ENCODE peak calls at places on chromosomes 12 and 14, in four cellular contexts. G is HEK293T, J is HepG2, T is GM12878. V is an unnamed sample.

GRCh38 chr12:63804746-63805145 is 25.0 kb downstream of the RXYLT1 start:
- DNase-seq in G (no peak), J (no peak), T (no peak), V (no peak)

GRCh38 chr12:53102883-53103807 is at the start of gene SOAT2:
- DNase-seq in G (peak), J (peak), T (peak), V (peak)

GRCh38 chr12:115694564-115694963 is 582.9 kb downstream of the MED13L start:
- DNase-seq in G (no peak), J (no peak), T (no peak), V (no peak)

GRCh38 chr12:4286771-4287317 is 13.3 kb downstream of the CCND2 start:
- DNase-seq in G (no peak), J (no peak), T (no peak), V (no peak)

GRCh38 chr12:28830491-28830890 is 318.6 kb upstream of the FAR2 start:
- DNase-seq in G (no peak), J (no peak), T (no peak), V (no peak)

GRCh38 chr12:10409387-10409786 is at the start of gene KLRC4:
- DNase-seq in G (no peak), J (no peak), T (no peak), V (peak)

GRCh38 chr12:131072446-131073230 is 118.9 kb downstream of the ADGRD1 start:
- DNase-seq in G (no peak), J (no peak), T (no peak), V (no peak)

GRCh38 chr12:54824402-54824801 is 29.9 kb upstream of the MUCL1 start:
- DNase-seq in G (no peak), J (no peak), T (no peak), V (no peak)

GRCh38 chr14:35829449-35829848 is 3.3 kb downstream of the BRMS1L start:
- DNase-seq in G (no peak), J (no peak), T (no peak), V (no peak)

GRCh38 chr12:121894633-121895032 is 6.0 kb downstream of the PSMD9 start:
- DNase-seq in G (no peak), J (peak), T (no peak), V (no peak)

GRCh38 chr12:85821759-85822158 is 14.4 kb downstream of the RASSF9 start:
- DNase-seq in G (no peak), J (peak), T (no peak), V (no peak)

GRCh38 chr12:93847517-93848452 is 170.6 kb downstream of the CRADD start:
- DNase-seq in G (no peak), J (no peak), T (peak), V (no peak)

GRCh38 chr12:53143355-53143754 is 37.2 kb upstream of the ZNF740 start:
- DNase-seq in G (no peak), J (peak), T (no peak), V (no peak)

GRCh38 chr14:23217032-23217431 is 20.7 kb upstream of the RNF212B start:
- DNase-seq in G (no peak), J (no peak), T (no peak), V (no peak)

GRCh38 chr12:77720258-77720657 is 110.4 kb upstream of the NAV3 start:
- DNase-seq in G (peak), J (no peak), T (no peak), V (no peak)
- TF ChIP-seq TARDBP in G (no peak), J (no peak), T (no peak), V (no peak)

GRCh38 chr14:103442288-103442687 is 57.1 kb downstream of the MARK3 start:
- DNase-seq in G (no peak), J (no peak), T (no peak), V (no peak)
- TF ChIP-seq TARDBP in G (no peak), J (no peak), T (no peak), V (no peak)

DNA sequence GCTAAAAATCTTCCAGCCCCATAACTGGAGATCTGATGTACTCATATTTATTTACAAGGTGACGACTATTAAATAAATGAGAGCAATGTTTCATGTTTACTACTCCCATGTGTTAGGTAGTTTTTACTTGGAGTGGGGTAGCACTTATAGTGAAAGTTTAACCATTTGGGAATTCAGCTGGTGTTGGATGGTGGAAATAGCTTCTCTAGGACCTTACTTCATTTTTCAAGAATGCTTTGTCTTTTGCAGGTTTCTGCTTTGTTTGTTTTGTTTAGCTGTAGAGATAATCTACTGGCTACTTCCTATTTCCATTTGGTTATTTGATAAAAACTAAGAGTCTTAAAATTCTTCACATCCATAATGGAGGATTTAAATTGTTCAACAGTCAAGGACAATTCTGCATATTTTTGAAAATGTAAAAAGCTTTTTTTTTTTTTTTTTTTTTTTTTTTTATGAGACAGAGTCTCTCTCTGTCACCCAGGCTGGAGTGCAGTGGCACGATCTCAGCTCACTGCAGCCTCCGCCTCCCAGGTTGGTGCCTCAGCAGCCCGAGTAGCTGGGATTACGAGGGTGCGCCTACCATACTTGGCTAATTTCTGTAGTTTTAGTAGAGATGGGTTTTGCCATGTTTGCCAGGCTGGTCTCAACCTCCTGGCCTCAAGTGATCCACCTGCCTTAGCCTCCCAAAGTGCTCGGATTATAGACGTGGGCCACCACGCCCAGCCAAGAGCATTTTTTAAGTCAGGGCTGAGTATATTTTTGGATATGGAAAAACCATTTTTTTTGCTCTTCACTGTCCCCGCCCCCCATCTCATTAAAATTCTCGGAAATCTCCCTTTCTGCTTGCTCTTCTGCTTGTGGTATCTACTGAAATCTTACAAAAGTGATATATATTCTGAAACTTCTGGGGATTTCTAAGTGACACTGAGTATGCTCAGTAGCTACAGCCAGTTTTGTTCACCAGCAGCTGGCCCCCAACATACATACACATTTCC is 1.4 kb upstream of the ABCD2 start:
- DNase-seq in G (no peak), J (no peak), T (peak), V (no peak)
- TF ChIP-seq TARDBP in G (no peak), J (no peak), T (no peak), V (no peak)

GRCh38 chr12:44227601-44228000 is 391.7 kb downstream of the TMEM117 start:
- DNase-seq in G (no peak), J (no peak), T (no peak), V (no peak)

GRCh38 chr12:44224399-44224798 is 388.5 kb downstream of the TMEM117 start:
- DNase-seq in G (no peak), J (no peak), T (no peak), V (no peak)

GRCh38 chr12:44225128-44225527 is 389.2 kb downstream of the TMEM117 start:
- DNase-seq in G (no peak), J (no peak), T (no peak), V (no peak)

DNA sequence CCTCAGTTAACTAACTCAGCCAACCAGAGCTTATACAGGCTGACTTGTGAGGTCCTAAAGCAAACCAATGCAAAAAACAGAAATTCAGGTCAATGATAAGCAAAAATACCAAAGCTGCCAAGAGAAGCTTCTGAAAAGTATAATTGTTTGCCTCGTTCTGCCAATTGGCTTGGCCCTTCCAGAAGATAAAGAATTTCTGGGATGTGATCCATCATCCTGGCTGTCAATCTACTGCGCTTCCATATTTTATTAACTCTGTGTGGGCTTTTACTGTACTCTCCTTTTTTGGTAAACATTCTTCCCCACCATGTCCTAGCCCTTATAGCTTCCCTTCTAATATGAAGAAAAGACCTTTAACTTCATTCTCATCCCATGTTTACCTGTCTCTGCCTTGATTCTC is 387.9 kb downstream of the TMEM117 start:
- DNase-seq in G (no peak), J (no peak), T (no peak), V (no peak)
- TF ChIP-seq TARDBP in G (no peak), J (no peak), T (no peak), V (no peak)

DNA sequence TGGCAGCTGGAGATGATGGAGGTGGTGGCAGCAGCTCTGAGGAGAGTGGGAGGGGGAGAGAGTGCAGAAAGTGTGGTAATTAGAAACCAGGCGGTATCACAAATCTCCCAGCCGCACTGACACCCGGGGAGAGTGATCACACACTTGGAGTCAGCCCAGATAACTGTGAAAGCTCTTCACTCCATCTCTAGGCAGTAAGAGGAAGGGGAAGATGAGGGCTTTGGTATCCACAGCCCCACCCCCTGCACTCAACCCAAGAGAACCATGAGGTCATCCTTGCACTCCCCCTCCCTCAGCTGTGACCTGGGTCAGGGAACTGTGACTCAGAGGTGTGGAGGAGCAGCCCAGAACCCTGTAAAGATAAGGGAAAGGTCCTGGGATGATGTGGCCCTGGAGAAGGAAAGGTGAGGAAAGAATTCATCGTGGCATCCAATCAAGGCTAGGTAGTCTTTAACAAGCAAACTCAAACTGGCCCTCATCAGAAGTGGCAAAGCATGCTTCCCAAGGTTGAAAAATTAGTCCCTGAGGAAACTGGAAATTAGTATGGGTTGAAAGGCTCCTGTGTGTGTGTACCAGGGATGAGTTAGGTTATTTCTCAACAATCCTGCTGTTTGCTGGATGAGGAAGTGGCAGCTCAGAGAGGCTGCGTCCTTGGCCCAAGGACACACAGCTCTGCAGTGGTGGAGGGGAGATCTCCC is 111.0 kb upstream of the LHX5 start:
- DNase-seq in G (no peak), J (no peak), T (no peak), V (peak)
- TF ChIP-seq TARDBP in G (no peak), J (no peak), T (no peak), V (no peak)

GRCh38 chr14:61330511-61330910 is 9.1 kb downstream of the PRKCH start:
- DNase-seq in G (no peak), J (no peak), T (no peak), V (no peak)

GRCh38 chr14:61328629-61329262 is 7.4 kb downstream of the PRKCH start:
- DNase-seq in G (no peak), J (no peak), T (no peak), V (no peak)

GRCh38 chr14:61331992-61332657 is 10.7 kb downstream of the PRKCH start:
- DNase-seq in G (peak), J (no peak), T (no peak), V (no peak)

GRCh38 chr14:61326847-61327246 is 5.5 kb downstream of the PRKCH start:
- DNase-seq in G (no peak), J (no peak), T (no peak), V (no peak)

GRCh38 chr14:61329478-61330051 is 8.2 kb downstream of the PRKCH start:
- DNase-seq in G (no peak), J (no peak), T (peak), V (no peak)
- TF ChIP-seq TARDBP in G (no peak), J (no peak), T (no peak), V (no peak)

GRCh38 chr12:51817027-51817953 is 31.2 kb downstream of the FIGNL2 start:
- DNase-seq in G (no peak), J (no peak), T (no peak), V (no peak)
- TF ChIP-seq TARDBP in G (no peak), J (no peak), T (no peak), V (no peak)

GRCh38 chr14:77554207-77554606 is 55.6 kb upstream of the ISM2 start:
- DNase-seq in G (no peak), J (no peak), T (peak), V (no peak)
- TF ChIP-seq TARDBP in G (no peak), J (no peak), T (no peak), V (no peak)

V was measured in K562.